ENCODE peak calls at places on chromosomes 16 and 17, in seven cellular contexts. D, G, B, F, L, V and H are unnamed samples.

GRCh38 chr17:67707442-67707841 is 10.3 kb upstream of the NOL11 start:
- DNase-seq in D (no peak), G (no peak), B (no peak), F (no peak), L (no peak), V (no peak), H (no peak)

GRCh38 chr17:72646176-72646575 is 446.3 kb downstream of the SLC39A11 start:
- DNase-seq in D (no peak), G (no peak), B (no peak), F (no peak), L (no peak), V (no peak), H (no peak)

GRCh38 chr17:33183487-33184026 is 109.5 kb downstream of the ASIC2 start:
- DNase-seq in D (no peak), G (no peak), B (no peak), F (no peak), L (no peak), V (no peak), H (no peak)

GRCh38 chr16:79656537-79657115 is 56.1 kb upstream of the MAF start:
- DNase-seq in D (no peak), G (no peak), B (no peak), F (no peak), L (no peak), V (peak; percentile 40), H (no peak)

GRCh38 chr17:11177340-11177739 is 63.7 kb upstream of the SHISA6 start:
- DNase-seq in D (no peak), G (no peak), B (no peak), F (no peak), L (no peak), V (no peak), H (no peak)

GRCh38 chr17:77474292-77474988 is 333.7 kb downstream of the SEC14L1 start:
- DNase-seq in D (no peak), G (no peak), B (no peak), F (peak; percentile 45), L (no peak), V (no peak), H (peak; percentile 47)

GRCh38 chr16:29007865-29008593 is 23.2 kb downstream of the LAT start:
- DNase-seq in D (no peak), G (peak; percentile 55), B (peak; percentile 79), F (peak; percentile 83), L (no peak), V (no peak), H (no peak)

GRCh38 chr17:65249774-65250173 is 112.6 kb downstream of the RGS9 start:
- DNase-seq in D (no peak), G (no peak), B (no peak), F (no peak), L (no peak), V (no peak), H (no peak)

GRCh38 chr17:8659758-8660410 is 29.4 kb upstream of the MYH10 start:
- DNase-seq in D (no peak), G (no peak), B (no peak), F (no peak), L (no peak), V (no peak), H (no peak)

GRCh38 chr17:37488607-37489196 is 989 bp upstream of the DUSP14 start:
- DNase-seq in D (peak; percentile 80), G (peak; percentile 40), B (peak; percentile 66), F (peak; percentile 96), L (peak; percentile 37), V (peak; percentile 61), H (peak; percentile 58)

GRCh38 chr17:34254651-34255380 is at the start of gene CCL2:
- DNase-seq in D (peak; percentile 55), G (no peak), B (no peak), F (peak; percentile 92), L (no peak), V (peak; percentile 73), H (peak; percentile 59)

GRCh38 chr17:74573169-74573568 is 5.9 kb upstream of the CD300H start:
- DNase-seq in D (no peak), G (no peak), B (no peak), F (no peak), L (no peak), V (no peak), H (no peak)

GRCh38 chr17:77736207-77736600 is 222.3 kb upstream of the TNRC6C start:
- DNase-seq in D (no peak), G (no peak), B (peak; percentile 15), F (no peak), L (no peak), V (peak; percentile 38), H (peak; percentile 70)

GRCh38 chr16:30018731-30019158 is 4.3 kb upstream of the C16orf92 start:
- DNase-seq in D (no peak), G (no peak), B (no peak), F (peak; percentile 6), L (no peak), V (no peak), H (no peak)